ENCODE peak calls at places on chromosomes 2 and 18, in seven cellular contexts. P, R, C, K, D, S and V are unnamed samples.

GRCh38 chr2:162092656-162093556 is 18.9 kb upstream of the DPP4 start:
- DNase-seq in C (peak), R (no peak), P (peak), S (no peak), K (no peak), D (peak), V (peak)

GRCh38 chr2:21467910-21468309 is 344.1 kb downstream of the TDRD15 start:
- DNase-seq in K (no peak), P (peak), D (no peak), C (no peak), R (no peak), S (no peak), V (peak)

GRCh38 chr2:20627712-20628380 is 23.1 kb downstream of the HS1BP3 start:
- DNase-seq in P (no peak), R (no peak), C (no peak), D (no peak), K (no peak), S (no peak), V (no peak)

GRCh38 chr2:205984381-205984780 is 101.6 kb downstream of the INO80D start:
- DNase-seq in D (no peak), K (no peak), R (no peak), C (no peak), P (no peak), S (no peak), V (peak)

GRCh38 chr2:109419960-109420370 is 193.8 kb downstream of the SEPTIN10 start:
- DNase-seq in R (no peak), D (no peak), C (no peak), S (no peak), P (no peak), K (no peak), V (peak)

GRCh38 chr2:69190743-69191425 is 177.9 kb downstream of the ANTXR1 start:
- DNase-seq in R (no peak), K (no peak), P (no peak), D (peak), S (no peak), C (no peak), V (peak)

GRCh38 chr2:119407430-119408220 is 24.0 kb upstream of the TMEM37 start:
- DNase-seq in K (no peak), P (peak), D (peak), S (peak), R (peak), C (peak), V (peak)

GRCh38 chr2:2108756-2109155 is 222.3 kb downstream of the MYT1L start:
- DNase-seq in R (no peak), K (no peak), C (no peak), D (no peak), S (no peak), P (no peak), V (no peak)

GRCh38 chr2:84816426-84817026 is 64.4 kb downstream of the TRABD2A start:
- DNase-seq in R (no peak), C (no peak), S (no peak), D (no peak), K (no peak), P (no peak), V (no peak)

GRCh38 chr2:230589497-230590015 is 123.1 kb upstream of the CAB39 start:
- DNase-seq in S (no peak), C (no peak), D (no peak), R (no peak), P (no peak), K (peak), V (no peak)

GRCh38 chr2:102506743-102507142 is 33.7 kb downstream of the SLC9A4 start:
- DNase-seq in S (no peak), P (no peak), R (no peak), C (no peak), K (no peak), D (no peak), V (no peak)

GRCh38 chr2:1726558-1726957 is 17.8 kb downstream of the PXDN start:
- DNase-seq in D (no peak), K (no peak), R (no peak), S (no peak), C (no peak), P (no peak), V (no peak)

GRCh38 chr2:54801422-54801821 is 78.0 kb downstream of the EML6 start:
- DNase-seq in S (no peak), R (no peak), C (no peak), P (no peak), K (no peak), D (no peak), V (no peak)

GRCh38 chr2:163368655-163369054 is 367.2 kb downstream of the FIGN start:
- DNase-seq in K (no peak), S (no peak), C (no peak), P (no peak), R (no peak), D (no peak), V (no peak)

GRCh38 chr18:70047931-70048603 is 100.4 kb upstream of the CD226 start:
- DNase-seq in K (no peak), R (no peak), D (peak), C (peak), S (no peak), P (no peak), V (no peak)

GRCh38 chr2:179963626-179964025 is 43.5 kb downstream of the CWC22 start:
- DNase-seq in D (peak), C (peak), P (no peak), R (no peak), K (no peak), S (no peak), V (peak)

GRCh38 chr2:197890160-197890559 is 85.8 kb downstream of the PLCL1 start:
- DNase-seq in D (peak), R (no peak), K (no peak), C (no peak), P (no peak), S (no peak), V (no peak)

GRCh38 chr2:145036421-145036901 is 516.5 kb upstream of the ZEB2 start:
- DNase-seq in P (no peak), C (peak), D (peak), R (no peak), S (no peak), K (no peak), V (peak)

GRCh38 chr2:201203916-201204654 is 21.1 kb downstream of the CASP10 start:
- DNase-seq in P (no peak), K (no peak), S (no peak), C (peak), R (no peak), D (peak), V (peak)

DNA sequence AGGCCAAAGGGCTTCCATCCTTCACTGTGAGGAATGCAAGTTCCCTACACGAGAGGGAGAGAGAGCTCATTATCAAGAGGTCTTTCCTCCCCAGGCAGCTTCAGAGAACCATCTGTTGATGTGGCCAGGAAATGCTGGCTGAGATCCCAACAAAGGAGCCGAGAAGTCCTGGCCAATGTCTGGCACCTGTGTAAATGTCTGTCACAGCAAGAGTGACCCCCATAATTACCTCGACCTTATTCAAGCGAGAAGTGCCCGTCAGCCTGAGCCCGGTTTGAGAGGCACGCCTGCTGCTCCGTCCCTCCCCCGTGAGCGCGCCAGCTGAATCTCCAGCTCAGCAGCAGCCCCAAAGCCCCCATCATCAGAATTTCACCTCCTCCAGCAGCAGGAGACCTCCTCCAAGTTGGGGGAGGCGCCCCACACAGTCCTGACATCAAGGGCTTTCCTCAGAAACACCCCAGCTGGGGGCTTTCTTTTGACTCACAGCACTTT is 48.2 kb upstream of the APCDD1 start:
- DNase-seq in C (no peak), S (no peak), R (no peak), P (no peak), D (no peak), K (no peak), V (no peak)
- H3K4me3 ChIP-seq in C (no peak), S (no peak), R (no peak), P (no peak), D (no peak), K (no peak), V (no peak)

DNA sequence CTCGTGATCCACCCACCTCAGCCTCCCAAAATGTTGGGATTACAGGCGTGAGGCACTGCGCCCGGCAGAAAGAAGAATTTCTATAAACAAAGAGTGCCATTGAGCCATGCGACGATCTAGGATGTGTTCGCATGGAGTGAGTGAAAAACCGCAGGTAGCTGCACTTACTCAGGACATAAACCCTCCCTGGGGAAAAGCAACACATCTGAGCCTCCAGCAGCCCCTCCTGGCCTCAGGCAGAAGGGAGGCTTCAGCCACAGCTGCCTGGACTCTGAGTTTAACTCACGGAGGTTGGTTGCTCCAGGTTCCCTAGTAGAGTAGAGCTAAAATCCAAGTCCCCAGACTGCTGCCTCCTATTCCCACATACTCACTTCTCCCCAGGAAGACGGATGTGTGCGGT is 11.3 kb upstream of the STK25 start:
- DNase-seq in K (no peak), C (no peak), P (no peak), R (no peak), D (no peak), S (no peak), V (no peak)
- TF ChIP-seq CTCF in K (no peak), C (no peak), P (no peak), R (peak), D (no peak), S (no peak), V (no peak)

GRCh38 chr2:152440049-152440448 is 105.1 kb downstream of the FMNL2 start:
- DNase-seq in D (no peak), C (no peak), K (no peak), P (no peak), R (no peak), S (no peak), V (no peak)

GRCh38 chr2:152441961-152442360 is 107.0 kb downstream of the FMNL2 start:
- DNase-seq in C (no peak), D (no peak), S (no peak), K (no peak), R (no peak), P (no peak), V (no peak)

GRCh38 chr2:152443771-152444170 is 108.8 kb downstream of the FMNL2 start:
- DNase-seq in S (no peak), D (peak), C (peak), K (no peak), R (no peak), P (no peak), V (no peak)

GRCh38 chr2:152437276-152437879 is 102.4 kb downstream of the FMNL2 start:
- DNase-seq in P (no peak), D (no peak), S (no peak), C (no peak), K (no peak), R (no peak), V (no peak)

DNA sequence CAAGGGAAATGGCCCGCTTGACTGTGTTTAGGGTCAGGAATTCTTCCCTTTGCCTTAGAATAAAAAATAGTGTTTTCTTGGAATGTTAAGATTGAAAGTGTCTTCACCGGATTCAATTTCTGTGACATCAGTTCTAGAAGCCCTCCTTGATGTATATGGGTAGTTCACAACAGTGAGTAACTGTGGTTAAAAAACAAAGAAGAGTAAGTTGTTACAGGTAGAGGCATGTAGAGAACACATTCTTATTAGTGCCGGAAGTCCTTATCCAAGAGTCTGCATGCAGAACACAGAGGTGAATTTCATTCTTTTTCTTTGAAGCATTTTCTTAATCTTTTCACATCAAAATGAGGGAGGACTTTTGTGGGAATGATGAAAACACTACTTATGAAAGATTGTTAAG is 105.5 kb downstream of the FMNL2 start:
- DNase-seq in P (no peak), R (no peak), S (no peak), K (no peak), D (no peak), C (no peak), V (no peak)
- H3K4me3 ChIP-seq in P (no peak), R (no peak), S (no peak), K (no peak), D (no peak), C (no peak), V (no peak)

GRCh38 chr2:10518470-10519060 is 70.4 kb upstream of the ODC1 start:
- DNase-seq in C (no peak), D (no peak), S (no peak), P (no peak), K (no peak), R (peak), V (no peak)

GRCh38 chr2:10521356-10521755 is 73.2 kb upstream of the ODC1 start:
- DNase-seq in K (no peak), D (no peak), R (no peak), S (no peak), C (no peak), P (no peak), V (no peak)

GRCh38 chr2:10520926-10521325 is 72.8 kb upstream of the ODC1 start:
- DNase-seq in S (no peak), C (no peak), D (no peak), P (no peak), K (no peak), R (no peak), V (no peak)

GRCh38 chr2:10519067-10519740 is 71.1 kb upstream of the ODC1 start:
- DNase-seq in R (peak), D (no peak), C (no peak), K (no peak), P (no peak), S (no peak), V (no peak)

DNA sequence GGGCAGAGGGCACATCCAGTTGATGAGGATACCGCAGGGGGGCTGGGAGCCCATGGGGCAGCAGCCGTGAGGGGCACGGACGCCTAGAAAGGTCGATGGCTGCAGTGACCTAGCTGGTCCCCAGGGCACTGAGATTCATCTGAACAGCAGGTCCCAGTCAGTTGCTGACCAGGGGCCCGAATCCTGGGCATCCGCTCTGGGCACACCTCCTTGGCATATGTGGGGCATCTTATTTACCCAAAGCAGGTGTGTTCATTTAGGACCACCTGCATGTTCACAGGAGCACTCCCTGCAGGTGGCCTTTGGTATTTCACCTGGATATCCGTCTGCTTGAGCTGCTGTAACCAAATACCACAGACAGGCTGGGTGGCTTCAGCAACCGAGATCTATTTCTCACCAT is 72.0 kb upstream of the ODC1 start:
- DNase-seq in C (no peak), S (no peak), K (no peak), R (peak), D (no peak), P (no peak), V (no peak)
- TF ChIP-seq CTCF in C (no peak), S (no peak), K (peak), R (peak), D (no peak), P (peak), V (no peak)

DNA sequence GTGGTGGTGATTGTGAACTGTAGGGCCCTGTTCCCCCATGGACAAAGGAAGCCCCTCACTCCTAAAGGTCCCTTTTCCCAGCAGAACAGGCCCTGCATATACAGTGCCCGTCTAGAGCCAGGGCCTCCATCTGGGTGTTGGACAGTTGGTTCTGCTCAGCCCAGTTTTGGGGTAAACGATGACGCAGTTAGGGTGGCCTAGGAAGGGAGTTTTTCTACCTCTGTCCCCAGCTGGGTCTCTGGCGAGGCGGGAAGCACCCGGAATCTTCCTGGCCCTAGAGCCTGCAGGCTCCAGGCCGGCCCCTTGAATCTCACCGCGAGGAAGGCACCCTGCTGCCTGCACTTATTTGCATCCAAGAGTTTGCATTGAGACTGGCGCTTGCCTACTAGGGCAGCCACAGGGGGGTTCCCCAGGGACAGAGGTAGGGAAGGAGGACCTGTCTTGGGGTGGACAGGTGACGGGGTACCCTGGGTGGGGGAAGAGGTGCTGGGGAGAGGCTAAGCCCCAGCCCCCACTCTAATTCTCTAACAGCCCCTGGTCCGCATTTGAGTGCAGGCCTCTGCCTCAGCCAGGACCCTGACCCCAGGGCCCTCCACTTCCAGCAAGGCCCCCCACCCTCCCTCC is 514 bp upstream of the MTA3 start:
- DNase-seq in C (no peak), D (peak), K (peak), P (peak), S (peak), R (peak), V (peak)
- H3K4me3 ChIP-seq in C (no peak), D (peak), K (peak), P (no peak), S (peak), R (no peak), V (peak)

GRCh38 chr18:54942569-54942968 is 16.7 kb downstream of the CCDC68 start:
- DNase-seq in K (no peak), P (no peak), S (no peak), D (no peak), R (no peak), C (no peak), V (no peak)
- TF ChIP-seq CTCF in K (no peak), P (no peak), S (no peak), D (no peak), R (no peak), C (no peak), V (no peak)